ENCODE peak calls at places on chromosomes 11 and 22, in nine cellular contexts. L is lower lobe of right lung, P is neural progenitor cell, R is uterus, A is fibroblast of lung, C is testis, E is IMR-90, N is PC-9, T is transverse colon. H is an unnamed sample.

GRCh38 chr11:104899226-104899625 is 966 bp upstream of the CASP12 start:
- DNase-seq in N (no peak), C (no peak), T (no peak), R (no peak), E (no peak), L (no peak), P (peak; percentile 4), A (no peak), H (no peak)

GRCh38 chr22:48423481-48423901 is 1404.2 kb downstream of the BRD1 start:
- DNase-seq in E (no peak), L (no peak), P (no peak), A (peak; percentile 62), R (no peak), T (no peak), N (no peak), C (no peak), H (no peak)

GRCh38 chr11:114315749-114316368 is 19.7 kb downstream of the NNMT start:
- DNase-seq in A (no peak), E (no peak), T (peak; percentile 18), L (peak; percentile 54), R (no peak), N (no peak), P (no peak), C (no peak), H (peak; percentile 60)

GRCh38 chr11:97905101-97905500 is 1115.6 kb upstream of the CNTN5 start:
- DNase-seq in P (no peak), T (no peak), E (no peak), N (no peak), C (no peak), L (no peak), A (peak; percentile 23), R (no peak), H (no peak)

GRCh38 chr11:44351006-44351660 is 41.2 kb upstream of the ALX4 start:
- DNase-seq in C (no peak), N (no peak), E (no peak), L (no peak), P (no peak), R (no peak), T (no peak), A (no peak), H (no peak)

GRCh38 chr11:27040302-27041115 is at the start of gene BBOX1:
- DNase-seq in A (peak; percentile 11), N (peak; percentile 16), P (no peak), L (no peak), E (no peak), C (peak; percentile 35), T (no peak), R (peak; percentile 35), H (no peak)

GRCh38 chr11:114061053-114062049 is 1.8 kb downstream of the ZBTB16 start:
- DNase-seq in A (no peak), T (no peak), R (no peak), N (no peak), E (no peak), P (peak; percentile 55), C (peak; percentile 51), L (peak; percentile 55), H (peak; percentile 48)

GRCh38 chr11:118415739-118416068 is 14.3 kb downstream of the ATP5MG start:
- DNase-seq in E (peak; percentile 98), L (no peak), T (peak; percentile 40), A (peak; percentile 96), N (peak; percentile 71), C (no peak), R (no peak), P (peak; percentile 29), H (peak; percentile 41)

GRCh38 chr11:121722431-121723256 is 269.9 kb upstream of the SORL1-AS1 start:
- DNase-seq in A (peak; percentile 96), T (peak; percentile 47), P (peak; percentile 82), L (peak; percentile 52), R (peak; percentile 85), N (no peak), E (peak; percentile 89), C (peak; percentile 95), H (peak; percentile 40)

GRCh38 chr11:56783448-56784041 is 35.0 kb upstream of the OR9G4 start:
- DNase-seq in A (peak; percentile 39), N (no peak), P (peak; percentile 90), T (no peak), L (no peak), R (no peak), E (peak; percentile 54), C (no peak), H (no peak)

GRCh38 chr11:115961168-115962003 is 457.2 kb upstream of the CADM1 start:
- DNase-seq in R (no peak), A (peak; percentile 27), P (peak; percentile 20), E (no peak), N (no peak), L (no peak), T (no peak), C (peak; percentile 60), H (no peak)

GRCh38 chr11:103798029-103798428 is 238.4 kb upstream of the DDI1 start:
- DNase-seq in R (no peak), C (no peak), P (no peak), T (no peak), A (peak; percentile 86), L (no peak), N (no peak), E (peak; percentile 78), H (no peak)

GRCh38 chr22:35617137-35617755 is at the start of gene MB:
- DNase-seq in C (no peak), L (no peak), A (no peak), P (no peak), N (no peak), E (no peak), R (no peak), T (no peak), H (no peak)

GRCh38 chr11:119426142-119426541 is 3.2 kb upstream of the THY1 start:
- DNase-seq in E (no peak), R (no peak), P (no peak), A (no peak), N (no peak), T (no peak), C (no peak), L (no peak), H (no peak)

GRCh38 chr11:34274712-34275398 is 83.0 kb downstream of the ABTB2 start:
- DNase-seq in A (peak; percentile 98), N (peak; percentile 99), R (peak; percentile 94), L (peak; percentile 92), P (no peak), E (peak; percentile 98), T (peak; percentile 73), C (peak; percentile 65), H (peak; percentile 87)

GRCh38 chr11:116833491-116833815 is 3.7 kb downstream of the APOC3 start:
- DNase-seq in E (no peak), R (no peak), T (no peak), N (no peak), A (no peak), C (no peak), L (no peak), P (no peak), H (no peak)

GRCh38 chr11:85750646-85751045 is 60.3 kb downstream of the SYTL2 start:
- DNase-seq in T (no peak), A (no peak), E (no peak), P (no peak), R (no peak), C (no peak), N (no peak), L (no peak), H (no peak)

GRCh38 chr22:46102752-46103151 is 47.6 kb upstream of the PPARA start:
- DNase-seq in E (no peak), R (no peak), P (no peak), N (no peak), A (peak; percentile 67), L (no peak), C (no peak), T (no peak), H (no peak)
- H3K4me1 ChIP-seq in E (peaks cover 18% of the 10 kb centered on the region), R (peaks cover 68% of the 10 kb centered on the region), P (peaks cover 4% of the 10 kb centered on the region), N (no peaks in the 10 kb centered on the region), A (peaks cover 52% of the 10 kb centered on the region), L (peaks cover 67% of the 10 kb centered on the region), C (peaks cover 90% of the 10 kb centered on the region), T (peaks cover 50% of the 10 kb centered on the region), H (peaks cover 93% of the 10 kb centered on the region)

DNA sequence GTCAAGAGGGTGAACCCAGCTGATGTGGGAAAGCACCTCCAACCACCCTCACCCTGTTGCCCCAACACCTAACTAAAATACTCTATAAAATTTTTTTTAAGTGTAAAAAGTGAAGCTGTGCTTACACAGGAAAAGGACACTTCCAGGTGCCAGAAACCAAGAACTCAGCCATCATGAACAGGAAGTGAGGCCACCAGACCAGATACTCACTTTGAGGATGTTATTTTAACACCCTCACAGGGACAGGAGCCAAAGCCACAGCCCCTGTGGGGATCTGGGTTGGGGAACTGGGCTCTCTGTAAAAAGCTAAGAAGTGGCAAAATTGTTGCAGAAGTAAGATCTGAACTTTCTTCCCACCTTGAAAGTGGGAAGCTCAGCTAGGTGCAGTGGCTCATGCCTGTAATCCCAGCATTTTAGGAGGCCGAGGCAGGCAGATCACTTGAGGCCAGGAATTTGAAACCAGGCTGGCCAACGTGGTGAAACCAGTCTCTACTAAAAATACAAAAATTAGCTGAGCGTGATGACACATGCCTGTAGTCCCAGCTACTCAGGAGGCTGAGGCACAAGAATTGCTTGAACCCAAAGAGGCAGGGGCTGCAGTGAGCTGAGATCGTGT is 3.8 kb downstream of the RSPH14 start:
- DNase-seq in N (no peak), P (no peak), T (peak; percentile 56), L (no peak), C (no peak), R (no peak), A (peak; percentile 25), E (no peak), H (no peak)
- H3K4me1 ChIP-seq in N (peaks cover 4% of the 10 kb centered on the region), P (peaks cover 8% of the 10 kb centered on the region), T (peaks cover 27% of the 10 kb centered on the region), L (peaks cover 18% of the 10 kb centered on the region), C (peaks cover 6% of the 10 kb centered on the region), R (no peaks in the 10 kb centered on the region), A (no peaks in the 10 kb centered on the region), E (peaks cover 4% of the 10 kb centered on the region), H (peaks cover 31% of the 10 kb centered on the region)

DNA sequence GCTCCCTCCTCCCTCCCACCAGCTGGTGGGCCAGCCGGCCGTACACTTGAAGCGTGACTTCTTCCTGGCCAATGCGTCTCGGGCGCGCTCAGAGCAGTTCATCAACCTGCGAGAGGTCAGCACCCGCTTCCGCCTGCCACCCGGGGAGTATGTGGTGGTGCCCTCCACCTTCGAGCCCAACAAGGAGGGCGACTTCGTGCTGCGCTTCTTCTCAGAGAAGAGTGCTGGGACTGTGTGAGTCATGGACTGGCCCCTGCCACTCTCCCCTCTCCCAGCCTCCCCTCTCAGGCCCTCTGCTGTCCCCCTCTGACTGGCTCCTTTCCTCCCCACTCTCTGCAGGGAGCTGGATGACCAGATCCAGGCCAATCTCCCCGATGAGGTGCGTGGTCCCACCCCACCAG is 24.7 kb downstream of the CAPN1 start:
- DNase-seq in A (no peak), C (no peak), N (no peak), L (no peak), R (no peak), E (no peak), P (no peak), T (no peak), H (peak; percentile 20)
- H3K4me1 ChIP-seq in A (no peaks in the 10 kb centered on the region), C (no peaks in the 10 kb centered on the region), N (peaks cover 72% of the 10 kb centered on the region), L (peaks cover 14% of the 10 kb centered on the region), R (no peaks in the 10 kb centered on the region), E (no peaks in the 10 kb centered on the region), P (peaks cover 3% of the 10 kb centered on the region), T (peaks cover 11% of the 10 kb centered on the region), H (peaks cover 3% of the 10 kb centered on the region)

GRCh38 chr22:30385913-30386312 is 1.3 kb downstream of the RNF215 start:
- DNase-seq in R (no peak), T (no peak), N (no peak), E (no peak), C (no peak), A (no peak), L (no peak), P (no peak), H (no peak)
- H3K4me1 ChIP-seq in R (peaks cover 4% of the 10 kb centered on the region), T (peaks cover 14% of the 10 kb centered on the region), N (peaks cover 9% of the 10 kb centered on the region), E (peaks cover 9% of the 10 kb centered on the region), C (peaks cover 10% of the 10 kb centered on the region), A (peaks cover 2% of the 10 kb centered on the region), L (peaks cover 15% of the 10 kb centered on the region), P (peaks cover 6% of the 10 kb centered on the region), H (peaks cover 14% of the 10 kb centered on the region)

H was measured in stomach.